ENCODE peak calls at places on chromosomes 16 and 17, in nine cellular contexts. One of them, this sample, is unnamed.

GRCh38 chr17:15744885-15745284 is 12.8 kb downstream of the TBC1D26 start:
- DNase-seq in effector memory CD4-positive, alpha-beta T cell: no peak
- DNase-seq in iPS DF 6.9: no peak
- DNase-seq in fibroblast of lung: peak; percentile 17
- DNase-seq in heart right ventricle: no peak
- DNase-seq in brain microvascular endothelial cell: no peak
- DNase-seq in psoas muscle: no peak
- DNase-seq in naive thymus-derived CD4-positive, alpha-beta T cell: no peak
- DNase-seq in body of pancreas: no peak
- DNase-seq in this sample: peak; percentile 54

GRCh38 chr16:30112197-30113030 is 923 bp downstream of the GDPD3 start:
- DNase-seq in naive thymus-derived CD4-positive, alpha-beta T cell: peak; percentile 46
- DNase-seq in heart right ventricle: peak; percentile 73
- DNase-seq in fibroblast of lung: peak; percentile 30
- DNase-seq in effector memory CD4-positive, alpha-beta T cell: no peak
- DNase-seq in psoas muscle: peak; percentile 69
- DNase-seq in iPS DF 6.9: no peak
- DNase-seq in body of pancreas: peak; percentile 51
- DNase-seq in brain microvascular endothelial cell: peak; percentile 29
- DNase-seq in this sample: peak; percentile 95

GRCh38 chr16:2777231-2777902 is at the start of gene ELOB:
- DNase-seq in brain microvascular endothelial cell: peak; percentile 73
- DNase-seq in iPS DF 6.9: no peak
- DNase-seq in psoas muscle: peak; percentile 92
- DNase-seq in naive thymus-derived CD4-positive, alpha-beta T cell: peak; percentile 91
- DNase-seq in effector memory CD4-positive, alpha-beta T cell: peak; percentile 77
- DNase-seq in fibroblast of lung: peak; percentile 72
- DNase-seq in heart right ventricle: peak; percentile 90
- DNase-seq in body of pancreas: peak; percentile 89
- DNase-seq in this sample: peak; percentile 99

GRCh38 chr16:12025472-12025871 is 48.9 kb downstream of the SNX29 start:
- DNase-seq in body of pancreas: no peak
- DNase-seq in effector memory CD4-positive, alpha-beta T cell: no peak
- DNase-seq in naive thymus-derived CD4-positive, alpha-beta T cell: no peak
- DNase-seq in iPS DF 6.9: no peak
- DNase-seq in psoas muscle: no peak
- DNase-seq in fibroblast of lung: no peak
- DNase-seq in heart right ventricle: no peak
- DNase-seq in brain microvascular endothelial cell: no peak
- DNase-seq in this sample: no peak

GRCh38 chr16:77584205-77584859 is 138.0 kb upstream of the NUDT7 start:
- DNase-seq in fibroblast of lung: peak; percentile 58
- DNase-seq in brain microvascular endothelial cell: peak; percentile 73
- DNase-seq in effector memory CD4-positive, alpha-beta T cell: no peak
- DNase-seq in psoas muscle: no peak
- DNase-seq in iPS DF 6.9: peak; percentile 27
- DNase-seq in naive thymus-derived CD4-positive, alpha-beta T cell: peak; percentile 34
- DNase-seq in body of pancreas: peak; percentile 67
- DNase-seq in heart right ventricle: no peak
- DNase-seq in this sample: peak; percentile 61

GRCh38 chr17:66491213-66491612 is 188.8 kb downstream of the PRKCA start:
- DNase-seq in body of pancreas: no peak
- DNase-seq in iPS DF 6.9: no peak
- DNase-seq in effector memory CD4-positive, alpha-beta T cell: no peak
- DNase-seq in brain microvascular endothelial cell: no peak
- DNase-seq in psoas muscle: no peak
- DNase-seq in heart right ventricle: no peak
- DNase-seq in fibroblast of lung: no peak
- DNase-seq in naive thymus-derived CD4-positive, alpha-beta T cell: no peak
- DNase-seq in this sample: no peak

GRCh38 chr17:65171753-65172152 is 34.6 kb downstream of the RGS9 start:
- DNase-seq in psoas muscle: no peak
- DNase-seq in iPS DF 6.9: no peak
- DNase-seq in brain microvascular endothelial cell: no peak
- DNase-seq in naive thymus-derived CD4-positive, alpha-beta T cell: no peak
- DNase-seq in effector memory CD4-positive, alpha-beta T cell: no peak
- DNase-seq in body of pancreas: no peak
- DNase-seq in heart right ventricle: no peak
- DNase-seq in fibroblast of lung: no peak
- DNase-seq in this sample: no peak

GRCh38 chr17:79046501-79047280 is 22.7 kb downstream of the C1QTNF1 start:
- DNase-seq in fibroblast of lung: no peak
- DNase-seq in iPS DF 6.9: no peak
- DNase-seq in psoas muscle: peak; percentile 59
- DNase-seq in heart right ventricle: peak; percentile 66
- DNase-seq in body of pancreas: no peak
- DNase-seq in effector memory CD4-positive, alpha-beta T cell: no peak
- DNase-seq in brain microvascular endothelial cell: no peak
- DNase-seq in naive thymus-derived CD4-positive, alpha-beta T cell: no peak
- DNase-seq in this sample: peak; percentile 45

GRCh38 chr17:80118601-80119270 is 17.4 kb downstream of the GAA start:
- DNase-seq in body of pancreas: no peak
- DNase-seq in effector memory CD4-positive, alpha-beta T cell: no peak
- DNase-seq in fibroblast of lung: no peak
- DNase-seq in psoas muscle: no peak
- DNase-seq in naive thymus-derived CD4-positive, alpha-beta T cell: no peak
- DNase-seq in iPS DF 6.9: no peak
- DNase-seq in heart right ventricle: no peak
- DNase-seq in brain microvascular endothelial cell: no peak
- DNase-seq in this sample: no peak

GRCh38 chr17:72118588-72119279 is 2.1 kb upstream of the SOX9 start:
- DNase-seq in heart right ventricle: peak; percentile 36
- DNase-seq in effector memory CD4-positive, alpha-beta T cell: no peak
- DNase-seq in naive thymus-derived CD4-positive, alpha-beta T cell: no peak
- DNase-seq in body of pancreas: peak; percentile 82
- DNase-seq in fibroblast of lung: peak; percentile 84
- DNase-seq in iPS DF 6.9: no peak
- DNase-seq in psoas muscle: peak; percentile 52
- DNase-seq in brain microvascular endothelial cell: peak; percentile 79
- DNase-seq in this sample: peak; percentile 75

GRCh38 chr17:28395426-28395825 is 10.6 kb downstream of the SLC46A1 start:
- DNase-seq in heart right ventricle: no peak
- DNase-seq in effector memory CD4-positive, alpha-beta T cell: no peak
- DNase-seq in fibroblast of lung: no peak
- DNase-seq in brain microvascular endothelial cell: no peak
- DNase-seq in naive thymus-derived CD4-positive, alpha-beta T cell: no peak
- DNase-seq in iPS DF 6.9: no peak
- DNase-seq in psoas muscle: no peak
- DNase-seq in body of pancreas: no peak
- DNase-seq in this sample: no peak

GRCh38 chr17:28395968-28396367 is 10.0 kb downstream of the SLC46A1 start:
- DNase-seq in iPS DF 6.9: no peak
- DNase-seq in fibroblast of lung: no peak
- DNase-seq in heart right ventricle: no peak
- DNase-seq in brain microvascular endothelial cell: no peak
- DNase-seq in psoas muscle: no peak
- DNase-seq in naive thymus-derived CD4-positive, alpha-beta T cell: no peak
- DNase-seq in effector memory CD4-positive, alpha-beta T cell: no peak
- DNase-seq in body of pancreas: no peak
- DNase-seq in this sample: no peak

GRCh38 chr17:28397275-28397674 is 8.7 kb downstream of the SLC46A1 start:
- DNase-seq in effector memory CD4-positive, alpha-beta T cell: no peak
- DNase-seq in iPS DF 6.9: no peak
- DNase-seq in body of pancreas: no peak
- DNase-seq in fibroblast of lung: no peak
- DNase-seq in heart right ventricle: no peak
- DNase-seq in psoas muscle: no peak
- DNase-seq in naive thymus-derived CD4-positive, alpha-beta T cell: no peak
- DNase-seq in brain microvascular endothelial cell: no peak
- DNase-seq in this sample: no peak

GRCh38 chr17:28397687-28398279 is 8.2 kb downstream of the SLC46A1 start:
- DNase-seq in fibroblast of lung: no peak
- DNase-seq in heart right ventricle: no peak
- DNase-seq in body of pancreas: no peak
- DNase-seq in psoas muscle: no peak
- DNase-seq in effector memory CD4-positive, alpha-beta T cell: no peak
- DNase-seq in naive thymus-derived CD4-positive, alpha-beta T cell: no peak
- DNase-seq in brain microvascular endothelial cell: no peak
- DNase-seq in iPS DF 6.9: no peak
- DNase-seq in this sample: no peak

DNA sequence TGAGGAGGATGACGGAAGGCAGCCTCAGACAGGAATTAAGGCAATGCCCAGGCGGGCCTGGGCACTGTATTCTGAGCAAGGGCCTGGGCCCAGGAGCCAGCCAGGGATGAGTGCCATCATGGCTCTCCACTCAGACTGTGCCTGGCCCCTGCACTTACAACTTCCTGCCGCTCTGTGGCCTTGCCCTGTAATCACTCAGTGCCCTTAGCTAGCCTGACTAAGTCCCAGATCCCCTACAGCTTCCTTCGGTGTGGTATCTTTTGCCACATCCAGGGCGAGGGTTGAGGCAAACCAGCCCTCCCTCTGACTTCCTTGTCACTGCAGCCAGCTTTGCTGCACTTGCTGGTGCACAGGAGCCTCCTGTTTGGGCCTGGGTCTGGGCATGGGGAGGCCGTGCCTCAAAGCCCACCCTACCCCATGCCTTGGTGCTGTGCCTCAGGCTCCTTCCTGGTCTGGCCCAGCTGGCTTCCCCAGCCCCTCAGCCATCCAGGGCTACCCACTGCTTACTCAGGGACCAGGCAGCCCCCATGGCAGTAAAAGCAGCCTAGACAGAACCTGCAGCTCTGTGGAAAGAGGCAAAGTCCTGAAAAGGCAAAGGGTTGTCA is 9.3 kb downstream of the SLC46A1 start:
- DNase-seq in iPS DF 6.9: no peak
- DNase-seq in heart right ventricle: no peak
- DNase-seq in brain microvascular endothelial cell: no peak
- DNase-seq in effector memory CD4-positive, alpha-beta T cell: no peak
- DNase-seq in naive thymus-derived CD4-positive, alpha-beta T cell: no peak
- DNase-seq in fibroblast of lung: no peak
- DNase-seq in body of pancreas: no peak
- DNase-seq in psoas muscle: no peak
- DNase-seq in this sample: peak; percentile 48
- H3K36me3 ChIP-seq in iPS DF 6.9: no peaks in the 10 kb centered on the region
- H3K36me3 ChIP-seq in heart right ventricle: peaks cover 49% of the 10 kb centered on the region
- H3K36me3 ChIP-seq in brain microvascular endothelial cell: no peaks in the 10 kb centered on the region
- H3K36me3 ChIP-seq in effector memory CD4-positive, alpha-beta T cell: peaks cover 29% of the 10 kb centered on the region
- H3K36me3 ChIP-seq in naive thymus-derived CD4-positive, alpha-beta T cell: peaks cover 45% of the 10 kb centered on the region
- H3K36me3 ChIP-seq in fibroblast of lung: peaks cover 7% of the 10 kb centered on the region
- H3K36me3 ChIP-seq in body of pancreas: no peaks in the 10 kb centered on the region
- H3K36me3 ChIP-seq in psoas muscle: no peaks in the 10 kb centered on the region
- H3K36me3 ChIP-seq in this sample: peaks cover 4% of the 10 kb centered on the region

GRCh38 chr16:4646773-4647660 is 22.4 kb downstream of the MGRN1 start:
- DNase-seq in naive thymus-derived CD4-positive, alpha-beta T cell: no peak
- DNase-seq in psoas muscle: no peak
- DNase-seq in iPS DF 6.9: no peak
- DNase-seq in brain microvascular endothelial cell: no peak
- DNase-seq in effector memory CD4-positive, alpha-beta T cell: no peak
- DNase-seq in body of pancreas: no peak
- DNase-seq in fibroblast of lung: no peak
- DNase-seq in heart right ventricle: no peak
- DNase-seq in this sample: no peak
- H3K4me3 ChIP-seq in naive thymus-derived CD4-positive, alpha-beta T cell: no peak overlapping the region
- H3K4me3 ChIP-seq in psoas muscle: no peak overlapping the region
- H3K4me3 ChIP-seq in iPS DF 6.9: no peak overlapping the region
- H3K4me3 ChIP-seq in brain microvascular endothelial cell: no peak overlapping the region
- H3K4me3 ChIP-seq in effector memory CD4-positive, alpha-beta T cell: no peak overlapping the region
- H3K4me3 ChIP-seq in body of pancreas: no peak overlapping the region
- H3K4me3 ChIP-seq in fibroblast of lung: no peak overlapping the region
- H3K4me3 ChIP-seq in heart right ventricle: no peak overlapping the region
- H3K4me3 ChIP-seq in this sample: no peak overlapping the region

GRCh38 chr16:73563709-73564108 is 515.8 kb upstream of the ZFHX3 start:
- DNase-seq in naive thymus-derived CD4-positive, alpha-beta T cell: no peak
- DNase-seq in brain microvascular endothelial cell: no peak
- DNase-seq in iPS DF 6.9: no peak
- DNase-seq in psoas muscle: no peak
- DNase-seq in heart right ventricle: no peak
- DNase-seq in fibroblast of lung: no peak
- DNase-seq in effector memory CD4-positive, alpha-beta T cell: no peak
- DNase-seq in body of pancreas: no peak
- DNase-seq in this sample: no peak
- H3K27me3 ChIP-seq in naive thymus-derived CD4-positive, alpha-beta T cell: no peaks in the 10 kb centered on the region
- H3K27me3 ChIP-seq in brain microvascular endothelial cell: no peaks in the 10 kb centered on the region
- H3K27me3 ChIP-seq in iPS DF 6.9: no peaks in the 10 kb centered on the region
- H3K27me3 ChIP-seq in psoas muscle: peaks cover 6% of the 10 kb centered on the region
- H3K27me3 ChIP-seq in heart right ventricle: no peaks in the 10 kb centered on the region
- H3K27me3 ChIP-seq in fibroblast of lung: no peaks in the 10 kb centered on the region
- H3K27me3 ChIP-seq in effector memory CD4-positive, alpha-beta T cell: no peaks in the 10 kb centered on the region
- H3K27me3 ChIP-seq in body of pancreas: no peaks in the 10 kb centered on the region
- H3K27me3 ChIP-seq in this sample: no peaks in the 10 kb centered on the region

GRCh38 chr16:15781650-15782049 is 75.2 kb downstream of the MYH11 start:
- DNase-seq in fibroblast of lung: no peak
- DNase-seq in heart right ventricle: no peak
- DNase-seq in iPS DF 6.9: no peak
- DNase-seq in effector memory CD4-positive, alpha-beta T cell: no peak
- DNase-seq in psoas muscle: no peak
- DNase-seq in body of pancreas: no peak
- DNase-seq in brain microvascular endothelial cell: no peak
- DNase-seq in naive thymus-derived CD4-positive, alpha-beta T cell: no peak
- DNase-seq in this sample: no peak
- H3K36me3 ChIP-seq in fibroblast of lung: no peaks in the 10 kb centered on the region
- H3K36me3 ChIP-seq in heart right ventricle: no peaks in the 10 kb centered on the region
- H3K36me3 ChIP-seq in iPS DF 6.9: no peaks in the 10 kb centered on the region
- H3K36me3 ChIP-seq in effector memory CD4-positive, alpha-beta T cell: no peaks in the 10 kb centered on the region
- H3K36me3 ChIP-seq in psoas muscle: no peaks in the 10 kb centered on the region
- H3K36me3 ChIP-seq in body of pancreas: no peaks in the 10 kb centered on the region
- H3K36me3 ChIP-seq in brain microvascular endothelial cell: no peaks in the 10 kb centered on the region
- H3K36me3 ChIP-seq in naive thymus-derived CD4-positive, alpha-beta T cell: no peaks in the 10 kb centered on the region
- H3K36me3 ChIP-seq in this sample: no peaks in the 10 kb centered on the region

DNA sequence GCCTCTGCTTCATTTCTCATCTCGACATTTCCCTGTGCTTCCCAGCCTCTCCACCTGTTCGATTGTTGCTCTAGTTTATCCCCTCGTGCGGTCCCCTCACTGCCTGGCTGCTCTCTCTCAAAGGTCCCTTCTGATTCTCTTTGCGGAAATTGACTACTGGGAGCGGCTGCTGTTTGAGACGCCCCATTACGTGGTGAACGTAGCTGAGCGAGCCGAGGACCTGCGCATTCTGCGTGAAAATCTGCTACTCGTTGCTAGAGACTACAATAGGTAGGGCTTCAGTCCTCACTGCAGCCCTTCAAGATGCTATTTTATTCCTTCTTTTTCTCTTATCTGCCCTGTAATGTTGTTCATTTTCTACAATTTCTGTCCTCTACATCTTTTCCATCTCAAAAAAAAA is 39.4 kb downstream of the DNAH2 start:
- DNase-seq in fibroblast of lung: no peak
- DNase-seq in iPS DF 6.9: no peak
- DNase-seq in brain microvascular endothelial cell: no peak
- DNase-seq in effector memory CD4-positive, alpha-beta T cell: no peak
- DNase-seq in psoas muscle: no peak
- DNase-seq in heart right ventricle: no peak
- DNase-seq in naive thymus-derived CD4-positive, alpha-beta T cell: no peak
- DNase-seq in body of pancreas: no peak
- DNase-seq in this sample: no peak
- H3K4me3 ChIP-seq in fibroblast of lung: no peak overlapping the region
- H3K4me3 ChIP-seq in iPS DF 6.9: no peak overlapping the region
- H3K4me3 ChIP-seq in brain microvascular endothelial cell: no peak overlapping the region
- H3K4me3 ChIP-seq in effector memory CD4-positive, alpha-beta T cell: no peak overlapping the region
- H3K4me3 ChIP-seq in psoas muscle: no peak overlapping the region
- H3K4me3 ChIP-seq in heart right ventricle: no peak overlapping the region
- H3K4me3 ChIP-seq in naive thymus-derived CD4-positive, alpha-beta T cell: no peak overlapping the region
- H3K4me3 ChIP-seq in body of pancreas: no peak overlapping the region
- H3K4me3 ChIP-seq in this sample: no peak overlapping the region

This sample was measured in H7.